ENCODE peak calls at places on chromosomes 5 and 9, in four cellular contexts. S is GM12878, K is K562, L is HepG2. W is an unnamed sample.

GRCh38 chr9:14462950-14463349 is 149.0 kb upstream of the NFIB start:
- DNase-seq in S (no peak), K (no peak), L (no peak), W (no peak)

GRCh38 chr9:98514841-98515240 is 193.9 kb downstream of the GABBR2 start:
- DNase-seq in S (no peak), K (no peak), L (no peak), W (no peak)

GRCh38 chr9:122389799-122390481 is 19.1 kb downstream of the PTGS1 start:
- DNase-seq in S (no peak), K (no peak), L (no peak), W (no peak)

GRCh38 chr9:31034311-31034710 is 1350.1 kb upstream of the ACO1 start:
- DNase-seq in S (no peak), K (no peak), L (peak), W (no peak)

GRCh38 chr9:126114850-126115460 is 211.7 kb upstream of the MVB12B start:
- DNase-seq in S (no peak), K (no peak), L (no peak), W (no peak)

GRCh38 chr5:14153932-14154646 is 10.9 kb downstream of the TRIO start:
- DNase-seq in S (no peak), K (no peak), L (no peak), W (no peak)

GRCh38 chr9:91075279-91075678 is 273.7 kb downstream of the SYK start:
- DNase-seq in S (no peak), K (no peak), L (no peak), W (no peak)

GRCh38 chr9:133700861-133701320 is 37.3 kb downstream of the SARDH start:
- DNase-seq in S (no peak), K (no peak), L (no peak), W (no peak)

GRCh38 chr5:150561571-150562295 is 53.8 kb downstream of the NDST1 start:
- DNase-seq in S (no peak), K (no peak), L (no peak), W (no peak)

GRCh38 chr9:27365977-27366376 is 69.0 kb upstream of the EQTN start:
- DNase-seq in S (peak), K (no peak), L (no peak), W (no peak)

GRCh38 chr5:142545653-142546322 is 140.1 kb downstream of the FGF1 start:
- DNase-seq in S (no peak), K (no peak), L (no peak), W (no peak)

GRCh38 chr5:151338734-151339133 is 8.6 kb downstream of the SLC36A2 start:
- DNase-seq in S (no peak), K (no peak), L (no peak), W (no peak)

GRCh38 chr5:17157294-17157693 is 60.1 kb upstream of the BASP1 start:
- DNase-seq in S (no peak), K (no peak), L (no peak), W (no peak)

GRCh38 chr5:127515693-127516440 is 1.6 kb upstream of the PRRC1 start:
- DNase-seq in S (no peak), K (no peak), L (peak), W (no peak)

GRCh38 chr9:92342825-92343488 is 17.2 kb downstream of the CENPP start:
- DNase-seq in S (no peak), K (no peak), L (no peak), W (no peak)

GRCh38 chr9:94553029-94553938 is 1.6 kb upstream of the PCAT7 start:
- DNase-seq in S (no peak), K (peak), L (peak), W (peak)

GRCh38 chr9:73042155-73042554 is 89.3 kb upstream of the ALDH1A1 start:
- DNase-seq in S (no peak), K (no peak), L (no peak), W (no peak)

GRCh38 chr5:74272019-74272775 is 368.3 kb downstream of the ENC1 start:
- DNase-seq in S (no peak), K (no peak), L (peak), W (no peak)

GRCh38 chr5:45277860-45278259 is 418.3 kb downstream of the HCN1 start:
- DNase-seq in S (no peak), K (no peak), L (peak), W (no peak)

GRCh38 chr5:66655395-66656324 is 59.5 kb downstream of the MAST4 start:
- DNase-seq in S (no peak), K (no peak), L (no peak), W (no peak)

GRCh38 chr9:38066167-38066906 is 2.7 kb downstream of the SHB start:
- DNase-seq in S (no peak), K (no peak), L (no peak), W (no peak)

GRCh38 chr5:7926296-7926695 is 57.3 kb downstream of the MTRR start:
- DNase-seq in S (no peak), K (no peak), L (no peak), W (no peak)

GRCh38 chr9:75148551-75148950 is 60.2 kb downstream of the OSTF1 start:
- DNase-seq in S (no peak), K (no peak), L (no peak), W (no peak)

GRCh38 chr5:101390317-101390908 is 487.3 kb upstream of the ST8SIA4 start:
- DNase-seq in S (peak), K (peak), L (peak), W (peak)

GRCh38 chr5:160033546-160034252 is 24.8 kb downstream of the TTC1 start:
- DNase-seq in S (no peak), K (no peak), L (no peak), W (no peak)

GRCh38 chr5:160036243-160036642 is 27.3 kb downstream of the TTC1 start:
- DNase-seq in S (no peak), K (no peak), L (no peak), W (no peak)

GRCh38 chr5:160029004-160029403 is 20.1 kb downstream of the TTC1 start:
- DNase-seq in S (no peak), K (no peak), L (no peak), W (no peak)

GRCh38 chr5:160029540-160030139 is 20.7 kb downstream of the TTC1 start:
- DNase-seq in S (no peak), K (no peak), L (no peak), W (no peak)

DNA sequence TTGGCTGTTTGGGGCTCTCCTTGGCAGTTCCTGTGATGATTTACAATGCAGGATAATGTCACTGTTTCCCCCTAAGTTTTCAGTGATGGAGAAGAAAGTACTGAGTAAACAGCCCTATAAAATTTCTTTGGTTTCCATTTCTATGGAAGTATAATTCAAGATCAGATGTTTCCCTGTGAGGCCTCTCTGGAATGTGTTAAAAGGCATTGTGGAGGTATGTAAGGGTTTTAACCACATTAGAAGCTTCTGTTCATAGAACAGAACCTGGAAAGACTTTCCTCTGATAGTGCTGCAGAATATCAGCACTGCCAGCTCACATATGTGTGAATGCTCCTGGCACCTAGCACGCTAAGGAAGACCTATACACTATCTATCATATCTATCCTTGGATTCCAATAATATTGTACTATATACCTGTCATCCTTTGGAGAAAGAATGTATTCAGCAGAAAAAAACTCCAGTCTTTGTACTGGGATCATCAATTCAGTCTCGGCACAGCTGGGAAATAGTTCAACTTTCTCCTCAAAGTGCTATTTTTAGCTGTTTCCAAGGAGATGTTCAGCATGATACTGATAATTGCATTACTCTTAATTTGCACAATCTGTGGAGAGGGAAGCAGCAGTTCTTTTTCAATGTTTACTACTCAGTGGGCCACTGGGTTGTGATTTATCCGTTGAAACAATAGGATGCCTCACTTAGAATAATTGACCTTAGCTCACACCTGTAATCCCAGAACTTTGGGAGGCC is 21.9 kb downstream of the TTC1 start:
- DNase-seq in S (no peak), K (no peak), L (no peak), W (no peak)
- TF ChIP-seq CHD4 in S (no peak), K (no peak), L (no peak), W (no peak)

GRCh38 chr5:64606926-64607325 is 83.4 kb upstream of the SHISAL2B start:
- DNase-seq in S (no peak), K (no peak), L (no peak), W (no peak)

GRCh38 chr5:64615895-64616294 is 74.4 kb upstream of the SHISAL2B start:
- DNase-seq in S (peak), K (no peak), L (no peak), W (no peak)

GRCh38 chr5:64612349-64612961 is 77.8 kb upstream of the SHISAL2B start:
- DNase-seq in S (no peak), K (peak), L (peak), W (peak)
- TF ChIP-seq CHD4 in S (no peak), K (no peak), L (no peak), W (no peak)

GRCh38 chr9:26260238-26260637 is 582.0 kb upstream of the TUSC1 start:
- DNase-seq in S (no peak), K (no peak), L (no peak), W (peak)

GRCh38 chr9:26262431-26262830 is 584.2 kb upstream of the TUSC1 start:
- DNase-seq in S (no peak), K (no peak), L (no peak), W (peak)

GRCh38 chr9:26263451-26263850 is 585.2 kb upstream of the TUSC1 start:
- DNase-seq in S (no peak), K (no peak), L (no peak), W (no peak)

GRCh38 chr9:26264709-26265601 is 586.7 kb upstream of the TUSC1 start:
- DNase-seq in S (no peak), K (no peak), L (no peak), W (peak)

DNA sequence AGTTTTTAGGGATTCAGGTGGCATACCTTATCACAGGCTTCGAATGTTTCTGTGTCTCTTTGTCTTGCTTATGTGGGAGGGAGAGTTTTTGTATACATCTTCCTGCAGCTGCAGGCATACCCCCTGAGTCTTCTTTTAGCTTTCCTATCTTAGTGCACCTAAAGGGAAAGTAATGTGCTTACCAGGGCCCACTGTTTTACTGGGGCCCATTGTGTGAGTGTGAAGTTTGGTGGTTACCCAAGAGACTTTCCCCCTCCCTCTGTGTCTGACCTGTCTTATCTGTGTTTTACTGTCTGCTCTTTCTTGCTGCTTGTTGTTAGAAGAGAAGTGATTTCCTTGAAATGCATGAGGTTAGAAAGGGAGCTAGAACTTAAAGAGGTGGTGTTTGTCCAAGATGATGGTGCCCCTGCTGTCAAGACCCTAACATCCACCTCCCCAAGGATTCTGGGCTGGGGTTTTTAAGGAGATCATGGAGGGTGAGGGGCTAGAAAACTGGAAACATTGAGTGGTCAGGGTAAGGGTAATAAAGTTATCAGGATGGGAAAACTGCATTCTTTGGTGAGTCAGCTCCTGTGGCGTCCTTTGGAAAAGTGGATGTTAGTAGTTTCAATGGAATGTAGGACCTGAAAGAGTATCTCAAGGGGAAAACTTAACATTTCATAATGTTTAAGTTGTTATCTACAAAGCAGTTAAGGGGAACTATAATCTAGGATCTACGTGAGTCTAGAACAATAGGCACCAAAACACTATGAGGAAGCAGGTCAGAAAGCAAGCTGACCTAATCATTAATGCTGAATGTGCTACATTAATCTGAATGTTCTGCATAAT is 583.5 kb upstream of the TUSC1 start:
- DNase-seq in S (no peak), K (no peak), L (no peak), W (peak)
- TF ChIP-seq CHD4 in S (no peak), K (no peak), L (no peak), W (no peak)

DNA sequence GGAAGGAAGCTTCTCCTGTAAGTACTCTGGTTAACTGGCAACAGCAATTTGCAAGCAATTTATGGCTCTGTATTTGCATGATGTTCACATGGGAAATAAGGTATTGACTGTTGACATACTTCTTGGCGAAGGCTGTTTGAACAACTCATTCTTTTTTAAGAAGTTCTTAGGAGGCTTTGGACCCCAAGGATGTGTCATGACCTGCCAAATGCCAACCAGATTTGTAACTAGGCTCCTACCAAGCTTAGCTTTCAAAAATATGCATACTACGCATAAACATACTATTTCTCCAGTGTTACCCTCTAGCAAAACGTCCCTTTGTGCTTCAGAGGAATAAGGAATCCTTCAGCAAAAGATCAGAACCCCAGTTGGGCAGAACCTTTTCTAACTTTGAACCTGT is 165.2 kb upstream of the MSX2 start:
- DNase-seq in S (no peak), K (no peak), L (no peak), W (no peak)
- TF ChIP-seq CHD4 in S (no peak), K (no peak), L (no peak), W (no peak)

GRCh38 chr5:153881687-153882086 is 157.0 kb downstream of the FAM114A2 start:
- DNase-seq in S (no peak), K (no peak), L (no peak), W (no peak)

GRCh38 chr5:153884266-153884957 is 154.3 kb downstream of the FAM114A2 start:
- DNase-seq in S (no peak), K (no peak), L (no peak), W (no peak)

GRCh38 chr5:153885166-153885565 is 153.5 kb downstream of the FAM114A2 start:
- DNase-seq in S (no peak), K (no peak), L (no peak), W (no peak)

GRCh38 chr5:153880094-153880493 is 158.6 kb downstream of the FAM114A2 start:
- DNase-seq in S (no peak), K (no peak), L (no peak), W (no peak)

DNA sequence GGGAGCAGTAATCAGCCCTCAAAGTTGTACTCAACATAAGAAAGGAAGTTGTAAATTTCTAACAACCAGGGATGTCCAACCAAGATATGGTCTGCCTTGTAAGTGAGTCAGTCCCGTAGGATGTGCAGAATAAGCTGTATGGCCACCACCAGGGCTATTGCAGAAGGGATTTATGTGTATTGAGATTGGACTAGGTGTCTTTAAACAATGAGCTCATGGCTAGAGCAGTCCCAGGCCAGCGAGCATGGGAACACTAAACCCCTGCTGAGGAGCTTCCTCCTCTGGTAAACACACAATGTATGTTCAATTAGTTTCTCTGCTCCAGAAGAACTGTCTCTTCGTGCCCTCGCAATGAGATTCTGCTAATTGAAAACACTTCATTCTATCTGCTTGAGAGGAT is 154.9 kb downstream of the FAM114A2 start:
- DNase-seq in S (no peak), K (no peak), L (no peak), W (no peak)
- TF ChIP-seq CHD4 in S (no peak), K (no peak), L (no peak), W (no peak)

GRCh38 chr5:96481396-96481795 is 48.3 kb upstream of the PCSK1 start:
- DNase-seq in S (no peak), K (no peak), L (no peak), W (no peak)
- TF ChIP-seq CHD4 in S (no peak), K (no peak), L (no peak), W (no peak)

GRCh38 chr9:117305454-117305853 is 109.4 kb downstream of the ASTN2 start:
- DNase-seq in S (no peak), K (no peak), L (no peak), W (no peak)
- TF ChIP-seq CHD4 in S (no peak), K (no peak), L (no peak), W (no peak)

DNA sequence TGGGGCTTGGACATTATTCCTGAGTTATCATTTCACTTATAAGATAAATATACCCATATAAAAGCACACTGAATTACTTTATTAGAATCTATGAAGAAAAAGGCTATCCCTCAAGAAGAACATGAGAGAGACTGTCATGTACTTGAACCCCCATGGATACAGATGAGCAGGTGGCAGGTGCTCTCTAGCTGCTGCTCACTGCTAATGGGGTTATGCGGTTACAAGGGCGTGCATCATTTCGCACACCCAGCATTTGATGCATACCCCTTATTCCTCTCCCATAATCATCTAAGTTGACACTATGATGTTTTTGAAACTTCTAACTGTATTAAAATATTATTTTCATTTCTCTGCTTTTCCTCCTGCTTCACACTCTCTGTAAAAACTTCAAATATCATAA is 16.4 kb downstream of the ITK start:
- DNase-seq in S (no peak), K (no peak), L (no peak), W (no peak)
- TF ChIP-seq CHD4 in S (no peak), K (no peak), L (no peak), W (no peak)